ENCODE peak calls at places on chromosome 18, in four cellular contexts. One of them, this sample, is unnamed.

GRCh38 chr18:53193870-53194269 is 853.9 kb downstream of the DCC start:
- DNase-seq in GM12865: no peak
- DNase-seq in upper lobe of left lung: no peak
- DNase-seq in CD4-positive, alpha-beta memory T cell: no peak
- DNase-seq in this sample: no peak

GRCh38 chr18:3595282-3596273 is 145.6 kb downstream of the TGIF1 start:
- DNase-seq in upper lobe of left lung: no peak
- DNase-seq in CD4-positive, alpha-beta memory T cell: peak
- DNase-seq in GM12865: peak
- DNase-seq in this sample: peak

GRCh38 chr18:66077066-66077465 is 326.3 kb downstream of the CDH7 start:
- DNase-seq in CD4-positive, alpha-beta memory T cell: no peak
- DNase-seq in GM12865: no peak
- DNase-seq in upper lobe of left lung: no peak
- DNase-seq in this sample: no peak

GRCh38 chr18:7987284-7987976 is 420.3 kb downstream of the PTPRM start:
- DNase-seq in GM12865: no peak
- DNase-seq in upper lobe of left lung: no peak
- DNase-seq in CD4-positive, alpha-beta memory T cell: no peak
- DNase-seq in this sample: no peak

GRCh38 chr18:34153711-34154110 is 71.0 kb downstream of the NOL4 start:
- DNase-seq in CD4-positive, alpha-beta memory T cell: no peak
- DNase-seq in upper lobe of left lung: no peak
- DNase-seq in GM12865: peak
- DNase-seq in this sample: no peak

GRCh38 chr18:13382990-13383821 is 164.6 kb downstream of the LDLRAD4 start:
- DNase-seq in GM12865: no peak
- DNase-seq in CD4-positive, alpha-beta memory T cell: no peak
- DNase-seq in upper lobe of left lung: no peak
- DNase-seq in this sample: peak

GRCh38 chr18:41624461-41624860 is 330.6 kb upstream of the PIK3C3 start:
- DNase-seq in GM12865: no peak
- DNase-seq in upper lobe of left lung: no peak
- DNase-seq in CD4-positive, alpha-beta memory T cell: no peak
- DNase-seq in this sample: no peak

GRCh38 chr18:48238636-48239035 is 170.5 kb downstream of the ZBTB7C start:
- DNase-seq in GM12865: no peak
- DNase-seq in upper lobe of left lung: no peak
- DNase-seq in CD4-positive, alpha-beta memory T cell: no peak
- DNase-seq in this sample: peak

GRCh38 chr18:32468147-32468845 is 2.4 kb downstream of the GAREM1 start:
- DNase-seq in GM12865: no peak
- DNase-seq in upper lobe of left lung: no peak
- DNase-seq in CD4-positive, alpha-beta memory T cell: no peak
- DNase-seq in this sample: no peak
- H3K4me3 ChIP-seq in GM12865: no peak
- H3K4me3 ChIP-seq in upper lobe of left lung: peak
- H3K4me3 ChIP-seq in CD4-positive, alpha-beta memory T cell: no peak
- H3K4me3 ChIP-seq in this sample: no peak

GRCh38 chr18:11994708-11995444 is 13.6 kb downstream of the IMPA2 start:
- DNase-seq in CD4-positive, alpha-beta memory T cell: no peak
- DNase-seq in upper lobe of left lung: no peak
- DNase-seq in GM12865: no peak
- DNase-seq in this sample: no peak

GRCh38 chr18:11994346-11994707 is 13.0 kb downstream of the IMPA2 start:
- DNase-seq in upper lobe of left lung: no peak
- DNase-seq in GM12865: no peak
- DNase-seq in CD4-positive, alpha-beta memory T cell: no peak
- DNase-seq in this sample: no peak

GRCh38 chr18:11996907-11997306 is 15.6 kb downstream of the IMPA2 start:
- DNase-seq in CD4-positive, alpha-beta memory T cell: no peak
- DNase-seq in GM12865: no peak
- DNase-seq in upper lobe of left lung: no peak
- DNase-seq in this sample: no peak

GRCh38 chr18:11996190-11996754 is 15.0 kb downstream of the IMPA2 start:
- DNase-seq in CD4-positive, alpha-beta memory T cell: no peak
- DNase-seq in upper lobe of left lung: no peak
- DNase-seq in GM12865: no peak
- DNase-seq in this sample: no peak

GRCh38 chr18:11995445-11996189 is 14.3 kb downstream of the IMPA2 start:
- DNase-seq in GM12865: peak
- DNase-seq in upper lobe of left lung: no peak
- DNase-seq in CD4-positive, alpha-beta memory T cell: peak
- DNase-seq in this sample: peak
- H3K4me3 ChIP-seq in GM12865: no peak
- H3K4me3 ChIP-seq in upper lobe of left lung: no peak
- H3K4me3 ChIP-seq in CD4-positive, alpha-beta memory T cell: peak
- H3K4me3 ChIP-seq in this sample: peak

GRCh38 chr18:702957-703659 is 9.3 kb downstream of the ENOSF1 start:
- DNase-seq in CD4-positive, alpha-beta memory T cell: no peak
- DNase-seq in GM12865: no peak
- DNase-seq in upper lobe of left lung: no peak
- DNase-seq in this sample: no peak
- H3K4me3 ChIP-seq in CD4-positive, alpha-beta memory T cell: no peak
- H3K4me3 ChIP-seq in GM12865: no peak
- H3K4me3 ChIP-seq in upper lobe of left lung: no peak
- H3K4me3 ChIP-seq in this sample: no peak

GRCh38 chr18:22345733-22346132 is 72.0 kb downstream of the CTAGE1 start:
- DNase-seq in GM12865: peak
- DNase-seq in upper lobe of left lung: no peak
- DNase-seq in CD4-positive, alpha-beta memory T cell: no peak
- DNase-seq in this sample: no peak

GRCh38 chr18:22347624-22348511 is 69.8 kb downstream of the CTAGE1 start:
- DNase-seq in upper lobe of left lung: no peak
- DNase-seq in CD4-positive, alpha-beta memory T cell: peak
- DNase-seq in GM12865: no peak
- DNase-seq in this sample: no peak

GRCh38 chr18:22346968-22347611 is 70.6 kb downstream of the CTAGE1 start:
- DNase-seq in CD4-positive, alpha-beta memory T cell: no peak
- DNase-seq in GM12865: no peak
- DNase-seq in upper lobe of left lung: no peak
- DNase-seq in this sample: no peak

GRCh38 chr18:22344908-22345670 is 72.6 kb downstream of the CTAGE1 start:
- DNase-seq in CD4-positive, alpha-beta memory T cell: peak
- DNase-seq in GM12865: peak
- DNase-seq in upper lobe of left lung: no peak
- DNase-seq in this sample: peak

GRCh38 chr18:22346342-22346967 is 71.3 kb downstream of the CTAGE1 start:
- DNase-seq in CD4-positive, alpha-beta memory T cell: peak
- DNase-seq in upper lobe of left lung: no peak
- DNase-seq in GM12865: no peak
- DNase-seq in this sample: no peak
- H3K4me3 ChIP-seq in CD4-positive, alpha-beta memory T cell: no peak
- H3K4me3 ChIP-seq in upper lobe of left lung: peak
- H3K4me3 ChIP-seq in GM12865: no peak
- H3K4me3 ChIP-seq in this sample: peak